ENCODE peak calls at places on chromosomes 11 and 22, in nine cellular contexts. L, W, S, U, X, H, V, J and F are unnamed samples.

GRCh38 chr11:123654566-123655081 is at the start of gene SCN3B:
- DNase-seq in W (peak), J (no peak), U (peak), S (peak), V (peak), H (no peak), L (no peak), X (peak), F (no peak)

GRCh38 chr11:73969091-73969490 is 13.6 kb downstream of the UCP2 start:
- DNase-seq in X (no peak), V (no peak), J (no peak), W (no peak), H (no peak), U (no peak), L (no peak), S (no peak), F (no peak)

GRCh38 chr11:65424200-65425104 is 1.9 kb downstream of the NEAT1 start:
- DNase-seq in S (no peak), U (no peak), X (no peak), L (peak), V (no peak), H (no peak), W (peak), J (no peak), F (no peak)

GRCh38 chr11:6357222-6357621 is 33.1 kb upstream of the SMPD1 start:
- DNase-seq in X (no peak), J (no peak), W (peak), L (no peak), U (no peak), H (no peak), S (no peak), V (no peak), F (peak)

GRCh38 chr11:109015283-109015682 is 350.4 kb downstream of the DDX10 start:
- DNase-seq in U (no peak), V (no peak), H (no peak), J (no peak), S (no peak), L (no peak), W (no peak), X (peak), F (no peak)

GRCh38 chr22:24361976-24362646 is 65.3 kb upstream of the ADORA2A start:
- DNase-seq in V (no peak), U (no peak), J (no peak), L (no peak), S (no peak), X (no peak), H (no peak), W (no peak), F (no peak)

GRCh38 chr11:120211522-120212258 is 858 bp downstream of the OAF start:
- DNase-seq in S (no peak), L (no peak), W (no peak), X (no peak), H (no peak), U (no peak), J (no peak), V (no peak), F (no peak)

GRCh38 chr11:20609727-20610707 is 10.6 kb downstream of the SLC6A5 start:
- DNase-seq in W (peak), S (peak), V (peak), L (no peak), X (peak), H (peak), J (no peak), U (peak), F (peak)

GRCh38 chr11:7577883-7578242 is 64.1 kb downstream of the PPFIBP2 start:
- DNase-seq in H (no peak), V (no peak), W (no peak), S (no peak), L (no peak), J (no peak), X (no peak), U (no peak), F (no peak)

GRCh38 chr22:24402460-24403192 is 24.8 kb upstream of the ADORA2A start:
- DNase-seq in J (no peak), W (peak), U (peak), V (no peak), L (no peak), X (peak), H (peak), S (no peak), F (peak)

GRCh38 chr22:42172385-42173172 is 42.0 kb upstream of the CYP2D6 start:
- DNase-seq in S (no peak), W (peak), X (no peak), V (no peak), L (no peak), J (no peak), U (peak), H (no peak), F (no peak)

GRCh38 chr11:45662665-45663485 is 2.5 kb downstream of the CHST1 start:
- DNase-seq in W (no peak), U (peak), S (no peak), V (no peak), H (no peak), J (no peak), X (no peak), L (no peak), F (no peak)

GRCh38 chr11:62556102-62556871 is 9.7 kb upstream of the AHNAK start:
- DNase-seq in U (no peak), L (peak), V (no peak), H (peak), W (peak), J (peak), X (peak), S (no peak), F (peak)

GRCh38 chr11:78840190-78840589 is 265.5 kb upstream of the NARS2 start:
- DNase-seq in L (no peak), V (no peak), X (no peak), J (no peak), H (no peak), U (no peak), S (no peak), W (no peak), F (no peak)

GRCh38 chr11:43947003-43947500 is 4.6 kb downstream of the C11orf96 start:
- DNase-seq in L (no peak), H (no peak), U (peak), X (no peak), S (no peak), J (no peak), W (no peak), V (no peak), F (peak)

GRCh38 chr11:108037636-108038035 is 28.9 kb downstream of the CUL5 start:
- DNase-seq in X (no peak), W (no peak), V (no peak), U (no peak), H (no peak), J (no peak), S (no peak), L (no peak), F (no peak)

GRCh38 chr11:993141-993540 is 43.4 kb downstream of the MUC6 start:
- DNase-seq in H (no peak), V (no peak), L (no peak), W (no peak), S (no peak), U (no peak), J (no peak), X (no peak), F (no peak)

GRCh38 chr11:12397953-12398352 is 20.6 kb downstream of the PARVA start:
- DNase-seq in X (no peak), J (peak), H (no peak), L (no peak), V (no peak), S (no peak), W (peak), U (no peak), F (no peak)

GRCh38 chr22:39535831-39536449 is 3.4 kb upstream of the RPS19BP1 start:
- DNase-seq in U (no peak), J (no peak), S (no peak), W (no peak), L (no peak), H (no peak), V (no peak), X (no peak), F (no peak)

GRCh38 chr11:116913000-116913399 is 75.6 kb upstream of the APOA1 start:
- DNase-seq in L (no peak), J (no peak), H (no peak), U (no peak), S (no peak), W (no peak), X (no peak), V (no peak), F (no peak)

GRCh38 chr11:65502274-65502851 is 3.5 kb downstream of the MALAT1 start:
- DNase-seq in H (no peak), U (no peak), L (no peak), V (no peak), W (no peak), X (no peak), S (no peak), J (no peak), F (no peak)

GRCh38 chr22:39528681-39529486 is 3.7 kb downstream of the RPS19BP1 start:
- DNase-seq in U (peak), V (peak), J (peak), W (peak), L (peak), X (no peak), H (peak), S (no peak), F (peak)

GRCh38 chr22:38203855-38204497 is 2.2 kb downstream of the MAFF start:
- DNase-seq in H (no peak), V (no peak), W (no peak), X (no peak), S (no peak), L (no peak), J (no peak), U (no peak), F (no peak)

GRCh38 chr11:111454561-111455192 is 57.5 kb downstream of the BTG4 start:
- DNase-seq in W (peak), S (peak), H (peak), X (no peak), L (peak), J (no peak), V (no peak), U (peak), F (no peak)

GRCh38 chr11:134529212-134530096 is 117.4 kb upstream of the B3GAT1 start:
- DNase-seq in X (no peak), U (no peak), V (no peak), W (no peak), J (no peak), S (no peak), H (no peak), L (peak), F (no peak)

GRCh38 chr11:35811783-35812182 is 132.1 kb upstream of the LDLRAD3 start:
- DNase-seq in V (no peak), S (no peak), W (no peak), X (no peak), L (no peak), H (no peak), J (no peak), U (peak), F (no peak)

GRCh38 chr22:35099883-35100282 is 33.9 kb downstream of the ISX start:
- DNase-seq in W (no peak), X (no peak), L (no peak), H (no peak), J (no peak), S (no peak), V (no peak), U (no peak), F (no peak)

GRCh38 chr11:42571486-42572230 is 740.1 kb upstream of the API5 start:
- DNase-seq in V (no peak), U (no peak), S (no peak), H (no peak), L (no peak), X (no peak), W (no peak), J (no peak), F (no peak)

GRCh38 chr22:46931881-46932280 is 169.4 kb downstream of the TBC1D22A start:
- DNase-seq in W (no peak), V (no peak), L (peak), X (no peak), S (no peak), J (no peak), U (no peak), H (no peak), F (no peak)

GRCh38 chr22:48192920-48193319 is 1430.5 kb downstream of the TBC1D22A start:
- DNase-seq in J (no peak), S (no peak), W (no peak), X (no peak), L (no peak), H (no peak), U (no peak), V (no peak), F (no peak)

GRCh38 chr22:37018815-37019308 is 385 bp downstream of the TST start:
- DNase-seq in U (peak), S (no peak), L (no peak), X (no peak), H (peak), W (peak), V (no peak), J (peak), F (no peak)

GRCh38 chr11:13316528-13316961 is 39.0 kb downstream of the BMAL1 start:
- DNase-seq in J (no peak), V (no peak), X (no peak), H (no peak), S (no peak), W (no peak), U (no peak), L (no peak), F (no peak)

GRCh38 chr11:77559686-77560425 is 29.9 kb upstream of the AQP11 start:
- DNase-seq in U (no peak), J (no peak), H (no peak), W (no peak), S (no peak), V (no peak), X (peak), L (no peak), F (peak)
- TF ChIP-seq POLR2AphosphoS5 in U (no peak), J (no peak), H (no peak), W (no peak), S (no peak), V (no peak), X (no peak), L (no peak), F (no peak)

DNA sequence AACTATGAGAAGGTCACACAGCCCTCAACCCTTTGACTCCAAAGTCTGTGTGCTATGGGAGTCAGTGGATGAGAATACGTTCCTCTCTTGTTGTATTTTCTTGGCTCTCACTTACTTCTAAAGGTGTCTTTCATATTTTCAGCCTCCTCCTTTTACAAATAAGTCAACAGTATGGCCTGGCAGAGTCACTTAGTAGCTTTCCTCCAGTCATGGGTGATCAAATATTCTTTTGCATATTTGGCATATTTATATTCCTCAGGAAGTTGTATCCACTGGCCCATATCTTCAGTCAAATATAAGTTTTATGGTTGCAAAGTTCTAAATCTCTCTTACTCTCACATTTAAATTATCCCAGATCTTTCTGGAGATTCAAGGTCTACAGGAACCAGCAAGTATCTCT is 327.5 kb downstream of the ETS1 start:
- DNase-seq in W (no peak), L (no peak), U (no peak), S (no peak), V (no peak), H (no peak), J (no peak), X (no peak), F (no peak)
- TF ChIP-seq POLR2AphosphoS5 in W (no peak), L (no peak), U (no peak), S (no peak), V (no peak), H (no peak), J (no peak), X (no peak), F (no peak)

DNA sequence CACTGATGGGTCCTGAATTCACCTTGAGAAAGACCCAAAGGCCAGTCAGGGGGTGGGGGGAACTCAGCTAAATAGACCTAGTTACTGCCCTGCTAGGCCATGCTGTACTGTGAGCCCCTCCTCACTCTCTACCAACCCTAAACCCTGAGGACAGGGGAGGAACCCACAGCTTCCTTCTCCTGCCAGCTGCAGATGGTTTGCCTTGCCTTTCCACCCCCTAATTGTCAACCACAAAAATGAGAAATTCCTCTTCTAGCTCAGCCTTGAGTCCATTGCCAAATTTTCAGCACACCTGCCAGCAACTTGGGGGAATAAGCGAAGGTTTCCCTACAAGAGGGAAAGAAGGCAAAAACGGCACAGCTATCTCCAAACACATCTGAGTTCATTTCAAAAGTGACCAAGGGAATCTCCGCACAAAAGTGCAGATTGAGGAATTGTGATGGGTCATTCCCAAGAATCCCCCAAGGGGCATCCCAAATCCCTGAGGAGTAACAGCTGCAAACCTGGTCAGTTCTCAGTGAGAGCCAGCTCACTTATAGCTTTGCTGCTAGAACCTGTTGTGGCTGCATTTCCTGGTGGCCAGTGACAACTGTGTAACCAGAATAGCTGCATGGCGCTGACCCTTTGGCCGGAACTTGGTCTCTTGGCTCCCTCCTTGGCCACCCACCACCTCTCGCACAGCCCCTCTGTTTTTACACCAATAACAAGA is 2.4 kb upstream of the TTC36 start:
- DNase-seq in U (no peak), H (peak), X (no peak), W (no peak), J (no peak), S (no peak), V (no peak), L (no peak), F (no peak)
- TF ChIP-seq POLR2AphosphoS5 in U (no peak), H (peak), X (no peak), W (no peak), J (no peak), S (no peak), V (no peak), L (no peak), F (no peak)

GRCh38 chr22:23278883-23279675 is 98.8 kb downstream of the BCR start:
- DNase-seq in J (no peak), W (peak), H (no peak), L (no peak), V (no peak), U (no peak), S (no peak), X (no peak), F (no peak)
- TF ChIP-seq POLR2AphosphoS5 in J (peak), W (peak), H (no peak), L (no peak), V (no peak), U (no peak), S (no peak), X (no peak), F (no peak)

GRCh38 chr11:33695051-33695566 is 5.5 kb downstream of the C11orf91 start:
- DNase-seq in V (no peak), W (no peak), L (no peak), S (no peak), J (no peak), H (no peak), X (no peak), U (peak), F (no peak)
- TF ChIP-seq POLR2AphosphoS5 in V (no peak), W (no peak), L (no peak), S (no peak), J (peak), H (no peak), X (peak), U (no peak), F (no peak)

GRCh38 chr11:121336279-121336947 is 43.8 kb downstream of the SC5D start:
- DNase-seq in L (no peak), J (no peak), W (no peak), S (no peak), U (no peak), V (no peak), H (no peak), X (no peak), F (no peak)
- TF ChIP-seq POLR2AphosphoS5 in L (no peak), J (no peak), W (no peak), S (no peak), U (no peak), V (no peak), H (peak), X (no peak), F (no peak)

DNA sequence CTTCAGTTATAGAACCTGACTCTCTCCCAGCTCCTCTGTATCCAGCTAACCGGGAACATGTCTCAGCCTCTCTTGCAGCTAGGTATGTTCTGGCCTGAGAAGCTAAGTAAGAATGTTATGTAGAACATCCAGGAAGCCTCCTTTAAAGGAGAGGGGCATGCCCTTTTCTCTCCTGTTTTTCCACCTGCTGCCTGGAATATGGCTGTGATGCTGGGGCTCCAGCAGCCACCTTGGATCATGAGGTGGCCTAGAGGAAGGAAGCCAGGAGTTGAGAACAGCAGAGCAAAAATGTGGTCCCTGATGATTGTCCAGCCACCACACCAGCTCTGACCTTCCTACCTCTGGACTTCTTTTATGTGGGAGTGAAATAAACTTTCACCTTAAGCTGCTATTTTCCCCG is 117.6 kb downstream of the MPPED1 start:
- DNase-seq in X (no peak), H (no peak), W (no peak), V (no peak), S (no peak), U (no peak), J (no peak), L (no peak), F (no peak)
- TF ChIP-seq POLR2AphosphoS5 in X (no peak), H (no peak), W (no peak), V (no peak), S (no peak), U (no peak), J (no peak), L (no peak), F (no peak)